ENCODE peak calls at places on chromosome 13, in six cellular contexts. One of them, this sample, is unnamed.

GRCh38 chr13:80955487-80955886 is 614.6 kb upstream of the SPRY2 start:
- DNase-seq in T-helper 17 cell: no peak
- DNase-seq in LHCN-M2: peak
- DNase-seq in stimulated activated CD4-positive, alpha-beta T cell treated with anti-CD3 and anti-CD28 coated beads, Interleukin-4, amount 100 ng/mL, for 4 hours: no peak
- DNase-seq in fibroblast of lung: peak
- DNase-seq in CD4-positive, alpha-beta T cell: no peak
- DNase-seq in this sample: peak

GRCh38 chr13:110978390-110978789 is 63.5 kb upstream of the ANKRD10 start:
- DNase-seq in T-helper 17 cell: no peak
- DNase-seq in stimulated activated CD4-positive, alpha-beta T cell treated with anti-CD3 and anti-CD28 coated beads, Interleukin-4, amount 100 ng/mL, for 4 hours: no peak
- DNase-seq in LHCN-M2: no peak
- DNase-seq in fibroblast of lung: no peak
- DNase-seq in CD4-positive, alpha-beta T cell: no peak
- DNase-seq in this sample: no peak

GRCh38 chr13:20230913-20231838 is 943 bp downstream of the GJB6 start:
- DNase-seq in stimulated activated CD4-positive, alpha-beta T cell treated with anti-CD3 and anti-CD28 coated beads, Interleukin-4, amount 100 ng/mL, for 4 hours: peak
- DNase-seq in CD4-positive, alpha-beta T cell: peak
- DNase-seq in fibroblast of lung: no peak
- DNase-seq in T-helper 17 cell: no peak
- DNase-seq in LHCN-M2: no peak
- DNase-seq in this sample: no peak

GRCh38 chr13:110576736-110577476 is 15.4 kb upstream of the RAB20 start:
- DNase-seq in stimulated activated CD4-positive, alpha-beta T cell treated with anti-CD3 and anti-CD28 coated beads, Interleukin-4, amount 100 ng/mL, for 4 hours: no peak
- DNase-seq in fibroblast of lung: no peak
- DNase-seq in LHCN-M2: no peak
- DNase-seq in T-helper 17 cell: no peak
- DNase-seq in CD4-positive, alpha-beta T cell: no peak
- DNase-seq in this sample: peak

GRCh38 chr13:111359237-111359915 is 38.9 kb downstream of the TEX29 start:
- DNase-seq in T-helper 17 cell: no peak
- DNase-seq in fibroblast of lung: no peak
- DNase-seq in stimulated activated CD4-positive, alpha-beta T cell treated with anti-CD3 and anti-CD28 coated beads, Interleukin-4, amount 100 ng/mL, for 4 hours: no peak
- DNase-seq in LHCN-M2: peak
- DNase-seq in CD4-positive, alpha-beta T cell: no peak
- DNase-seq in this sample: no peak

GRCh38 chr13:71240906-71241305 is 626.1 kb downstream of the DACH1 start:
- DNase-seq in T-helper 17 cell: no peak
- DNase-seq in CD4-positive, alpha-beta T cell: no peak
- DNase-seq in fibroblast of lung: peak
- DNase-seq in LHCN-M2: no peak
- DNase-seq in stimulated activated CD4-positive, alpha-beta T cell treated with anti-CD3 and anti-CD28 coated beads, Interleukin-4, amount 100 ng/mL, for 4 hours: no peak
- DNase-seq in this sample: no peak

GRCh38 chr13:112240076-112240475 is 136.1 kb upstream of the SPACA7 start:
- DNase-seq in stimulated activated CD4-positive, alpha-beta T cell treated with anti-CD3 and anti-CD28 coated beads, Interleukin-4, amount 100 ng/mL, for 4 hours: no peak
- DNase-seq in T-helper 17 cell: no peak
- DNase-seq in LHCN-M2: no peak
- DNase-seq in CD4-positive, alpha-beta T cell: no peak
- DNase-seq in fibroblast of lung: no peak
- DNase-seq in this sample: no peak

GRCh38 chr13:71879129-71879535 is 12.1 kb upstream of the DACH1 start:
- DNase-seq in fibroblast of lung: peak
- DNase-seq in CD4-positive, alpha-beta T cell: no peak
- DNase-seq in LHCN-M2: peak
- DNase-seq in stimulated activated CD4-positive, alpha-beta T cell treated with anti-CD3 and anti-CD28 coated beads, Interleukin-4, amount 100 ng/mL, for 4 hours: no peak
- DNase-seq in T-helper 17 cell: no peak
- DNase-seq in this sample: peak

GRCh38 chr13:24220086-24220703 is 59.7 kb downstream of the SPATA13 start:
- DNase-seq in LHCN-M2: peak
- DNase-seq in stimulated activated CD4-positive, alpha-beta T cell treated with anti-CD3 and anti-CD28 coated beads, Interleukin-4, amount 100 ng/mL, for 4 hours: peak
- DNase-seq in fibroblast of lung: peak
- DNase-seq in CD4-positive, alpha-beta T cell: no peak
- DNase-seq in T-helper 17 cell: no peak
- DNase-seq in this sample: peak

GRCh38 chr13:23833733-23834611 is 55.2 kb downstream of the MIPEP start:
- DNase-seq in fibroblast of lung: no peak
- DNase-seq in CD4-positive, alpha-beta T cell: no peak
- DNase-seq in stimulated activated CD4-positive, alpha-beta T cell treated with anti-CD3 and anti-CD28 coated beads, Interleukin-4, amount 100 ng/mL, for 4 hours: no peak
- DNase-seq in LHCN-M2: no peak
- DNase-seq in T-helper 17 cell: no peak
- DNase-seq in this sample: no peak

GRCh38 chr13:60329221-60329983 is 67.6 kb upstream of the TDRD3 start:
- DNase-seq in CD4-positive, alpha-beta T cell: no peak
- DNase-seq in stimulated activated CD4-positive, alpha-beta T cell treated with anti-CD3 and anti-CD28 coated beads, Interleukin-4, amount 100 ng/mL, for 4 hours: no peak
- DNase-seq in LHCN-M2: peak
- DNase-seq in T-helper 17 cell: no peak
- DNase-seq in fibroblast of lung: peak
- DNase-seq in this sample: peak

GRCh38 chr13:79997244-79997643 is 343.7 kb downstream of the SPRY2 start:
- DNase-seq in T-helper 17 cell: no peak
- DNase-seq in LHCN-M2: no peak
- DNase-seq in fibroblast of lung: no peak
- DNase-seq in CD4-positive, alpha-beta T cell: no peak
- DNase-seq in stimulated activated CD4-positive, alpha-beta T cell treated with anti-CD3 and anti-CD28 coated beads, Interleukin-4, amount 100 ng/mL, for 4 hours: no peak
- DNase-seq in this sample: no peak

GRCh38 chr13:79682164-79682563 is 201.2 kb downstream of the NDFIP2 start:
- DNase-seq in stimulated activated CD4-positive, alpha-beta T cell treated with anti-CD3 and anti-CD28 coated beads, Interleukin-4, amount 100 ng/mL, for 4 hours: no peak
- DNase-seq in CD4-positive, alpha-beta T cell: no peak
- DNase-seq in T-helper 17 cell: no peak
- DNase-seq in fibroblast of lung: no peak
- DNase-seq in LHCN-M2: no peak
- DNase-seq in this sample: no peak

GRCh38 chr13:78603240-78603947 is at the start of gene POU4F1:
- DNase-seq in CD4-positive, alpha-beta T cell: no peak
- DNase-seq in stimulated activated CD4-positive, alpha-beta T cell treated with anti-CD3 and anti-CD28 coated beads, Interleukin-4, amount 100 ng/mL, for 4 hours: peak
- DNase-seq in LHCN-M2: peak
- DNase-seq in T-helper 17 cell: peak
- DNase-seq in fibroblast of lung: peak
- DNase-seq in this sample: no peak

GRCh38 chr13:24038846-24039330 is 121.6 kb upstream of the SPATA13 start:
- DNase-seq in stimulated activated CD4-positive, alpha-beta T cell treated with anti-CD3 and anti-CD28 coated beads, Interleukin-4, amount 100 ng/mL, for 4 hours: no peak
- DNase-seq in fibroblast of lung: peak
- DNase-seq in CD4-positive, alpha-beta T cell: no peak
- DNase-seq in LHCN-M2: peak
- DNase-seq in T-helper 17 cell: no peak
- DNase-seq in this sample: peak

GRCh38 chr13:28100149-28101121 is at the start of gene FLT3:
- DNase-seq in stimulated activated CD4-positive, alpha-beta T cell treated with anti-CD3 and anti-CD28 coated beads, Interleukin-4, amount 100 ng/mL, for 4 hours: peak
- DNase-seq in T-helper 17 cell: no peak
- DNase-seq in LHCN-M2: peak
- DNase-seq in fibroblast of lung: peak
- DNase-seq in CD4-positive, alpha-beta T cell: no peak
- DNase-seq in this sample: peak

GRCh38 chr13:26112843-26113242 is 61.0 kb upstream of the SHISA2 start:
- DNase-seq in CD4-positive, alpha-beta T cell: no peak
- DNase-seq in LHCN-M2: peak
- DNase-seq in stimulated activated CD4-positive, alpha-beta T cell treated with anti-CD3 and anti-CD28 coated beads, Interleukin-4, amount 100 ng/mL, for 4 hours: no peak
- DNase-seq in fibroblast of lung: no peak
- DNase-seq in T-helper 17 cell: no peak
- DNase-seq in this sample: no peak

GRCh38 chr13:80436571-80437169 is 95.7 kb upstream of the SPRY2 start:
- DNase-seq in CD4-positive, alpha-beta T cell: no peak
- DNase-seq in LHCN-M2: no peak
- DNase-seq in fibroblast of lung: peak
- DNase-seq in stimulated activated CD4-positive, alpha-beta T cell treated with anti-CD3 and anti-CD28 coated beads, Interleukin-4, amount 100 ng/mL, for 4 hours: no peak
- DNase-seq in T-helper 17 cell: no peak
- DNase-seq in this sample: no peak

GRCh38 chr13:48908381-48909087 is 67.2 kb upstream of the FNDC3A start:
- DNase-seq in CD4-positive, alpha-beta T cell: no peak
- DNase-seq in fibroblast of lung: peak
- DNase-seq in T-helper 17 cell: no peak
- DNase-seq in LHCN-M2: peak
- DNase-seq in stimulated activated CD4-positive, alpha-beta T cell treated with anti-CD3 and anti-CD28 coated beads, Interleukin-4, amount 100 ng/mL, for 4 hours: no peak
- DNase-seq in this sample: peak

GRCh38 chr13:29885967-29886366 is 35.5 kb upstream of the UBL3 start:
- DNase-seq in stimulated activated CD4-positive, alpha-beta T cell treated with anti-CD3 and anti-CD28 coated beads, Interleukin-4, amount 100 ng/mL, for 4 hours: no peak
- DNase-seq in LHCN-M2: no peak
- DNase-seq in fibroblast of lung: no peak
- DNase-seq in T-helper 17 cell: no peak
- DNase-seq in CD4-positive, alpha-beta T cell: no peak
- DNase-seq in this sample: no peak

GRCh38 chr13:79492313-79492798 is 11.4 kb downstream of the NDFIP2 start:
- DNase-seq in LHCN-M2: peak
- DNase-seq in fibroblast of lung: peak
- DNase-seq in stimulated activated CD4-positive, alpha-beta T cell treated with anti-CD3 and anti-CD28 coated beads, Interleukin-4, amount 100 ng/mL, for 4 hours: peak
- DNase-seq in CD4-positive, alpha-beta T cell: no peak
- DNase-seq in T-helper 17 cell: no peak
- DNase-seq in this sample: no peak

GRCh38 chr13:113930711-113931637 is 42.9 kb downstream of the C13orf46 start:
- DNase-seq in T-helper 17 cell: no peak
- DNase-seq in stimulated activated CD4-positive, alpha-beta T cell treated with anti-CD3 and anti-CD28 coated beads, Interleukin-4, amount 100 ng/mL, for 4 hours: peak
- DNase-seq in LHCN-M2: peak
- DNase-seq in fibroblast of lung: no peak
- DNase-seq in CD4-positive, alpha-beta T cell: peak
- DNase-seq in this sample: no peak

GRCh38 chr13:111639994-111640393 is 319.6 kb downstream of the TEX29 start:
- DNase-seq in LHCN-M2: no peak
- DNase-seq in fibroblast of lung: no peak
- DNase-seq in T-helper 17 cell: no peak
- DNase-seq in CD4-positive, alpha-beta T cell: no peak
- DNase-seq in stimulated activated CD4-positive, alpha-beta T cell treated with anti-CD3 and anti-CD28 coated beads, Interleukin-4, amount 100 ng/mL, for 4 hours: no peak
- DNase-seq in this sample: peak

GRCh38 chr13:73481877-73482445 is 423.2 kb downstream of the KLF5 start:
- DNase-seq in CD4-positive, alpha-beta T cell: no peak
- DNase-seq in LHCN-M2: no peak
- DNase-seq in T-helper 17 cell: no peak
- DNase-seq in fibroblast of lung: no peak
- DNase-seq in stimulated activated CD4-positive, alpha-beta T cell treated with anti-CD3 and anti-CD28 coated beads, Interleukin-4, amount 100 ng/mL, for 4 hours: no peak
- DNase-seq in this sample: no peak

GRCh38 chr13:79307433-79307861 is 98.6 kb downstream of the RBM26 start:
- DNase-seq in LHCN-M2: no peak
- DNase-seq in fibroblast of lung: no peak
- DNase-seq in CD4-positive, alpha-beta T cell: no peak
- DNase-seq in stimulated activated CD4-positive, alpha-beta T cell treated with anti-CD3 and anti-CD28 coated beads, Interleukin-4, amount 100 ng/mL, for 4 hours: no peak
- DNase-seq in T-helper 17 cell: no peak
- DNase-seq in this sample: no peak

GRCh38 chr13:33800646-33801186 is 17.2 kb upstream of the RFC3 start:
- DNase-seq in fibroblast of lung: no peak
- DNase-seq in CD4-positive, alpha-beta T cell: no peak
- DNase-seq in stimulated activated CD4-positive, alpha-beta T cell treated with anti-CD3 and anti-CD28 coated beads, Interleukin-4, amount 100 ng/mL, for 4 hours: no peak
- DNase-seq in LHCN-M2: no peak
- DNase-seq in T-helper 17 cell: no peak
- DNase-seq in this sample: no peak

GRCh38 chr13:39587939-39588338 is 15.1 kb downstream of the LHFPL6 start:
- DNase-seq in stimulated activated CD4-positive, alpha-beta T cell treated with anti-CD3 and anti-CD28 coated beads, Interleukin-4, amount 100 ng/mL, for 4 hours: no peak
- DNase-seq in LHCN-M2: no peak
- DNase-seq in CD4-positive, alpha-beta T cell: no peak
- DNase-seq in T-helper 17 cell: no peak
- DNase-seq in fibroblast of lung: no peak
- DNase-seq in this sample: no peak

GRCh38 chr13:110617326-110618072 is 2.2 kb downstream of the NAXD start:
- DNase-seq in T-helper 17 cell: no peak
- DNase-seq in fibroblast of lung: peak
- DNase-seq in LHCN-M2: peak
- DNase-seq in CD4-positive, alpha-beta T cell: no peak
- DNase-seq in stimulated activated CD4-positive, alpha-beta T cell treated with anti-CD3 and anti-CD28 coated beads, Interleukin-4, amount 100 ng/mL, for 4 hours: no peak
- DNase-seq in this sample: no peak

GRCh38 chr13:25276748-25277147 is 10.5 kb downstream of the MTMR6 start:
- DNase-seq in stimulated activated CD4-positive, alpha-beta T cell treated with anti-CD3 and anti-CD28 coated beads, Interleukin-4, amount 100 ng/mL, for 4 hours: no peak
- DNase-seq in T-helper 17 cell: no peak
- DNase-seq in LHCN-M2: peak
- DNase-seq in fibroblast of lung: peak
- DNase-seq in CD4-positive, alpha-beta T cell: no peak
- DNase-seq in this sample: peak

GRCh38 chr13:98549006-98549727 is 27.7 kb downstream of the STK24 start:
- DNase-seq in fibroblast of lung: peak
- DNase-seq in T-helper 17 cell: no peak
- DNase-seq in stimulated activated CD4-positive, alpha-beta T cell treated with anti-CD3 and anti-CD28 coated beads, Interleukin-4, amount 100 ng/mL, for 4 hours: no peak
- DNase-seq in LHCN-M2: peak
- DNase-seq in CD4-positive, alpha-beta T cell: no peak
- DNase-seq in this sample: peak

GRCh38 chr13:27076411-27076810 is 95.2 kb downstream of the USP12 start:
- DNase-seq in LHCN-M2: no peak
- DNase-seq in fibroblast of lung: peak
- DNase-seq in CD4-positive, alpha-beta T cell: no peak
- DNase-seq in stimulated activated CD4-positive, alpha-beta T cell treated with anti-CD3 and anti-CD28 coated beads, Interleukin-4, amount 100 ng/mL, for 4 hours: no peak
- DNase-seq in T-helper 17 cell: no peak
- DNase-seq in this sample: no peak

GRCh38 chr13:43054803-43055802 is 31.7 kb downstream of the DNAJC15 start:
- DNase-seq in T-helper 17 cell: no peak
- DNase-seq in LHCN-M2: peak
- DNase-seq in CD4-positive, alpha-beta T cell: no peak
- DNase-seq in stimulated activated CD4-positive, alpha-beta T cell treated with anti-CD3 and anti-CD28 coated beads, Interleukin-4, amount 100 ng/mL, for 4 hours: no peak
- DNase-seq in fibroblast of lung: peak
- DNase-seq in this sample: peak

GRCh38 chr13:33263976-33264619 is 21.5 kb downstream of the STARD13 start:
- DNase-seq in LHCN-M2: peak
- DNase-seq in stimulated activated CD4-positive, alpha-beta T cell treated with anti-CD3 and anti-CD28 coated beads, Interleukin-4, amount 100 ng/mL, for 4 hours: no peak
- DNase-seq in CD4-positive, alpha-beta T cell: no peak
- DNase-seq in fibroblast of lung: no peak
- DNase-seq in T-helper 17 cell: no peak
- DNase-seq in this sample: no peak

GRCh38 chr13:102517959-102518358 is 78.8 kb upstream of the TPP2 start:
- DNase-seq in CD4-positive, alpha-beta T cell: no peak
- DNase-seq in T-helper 17 cell: no peak
- DNase-seq in fibroblast of lung: no peak
- DNase-seq in stimulated activated CD4-positive, alpha-beta T cell treated with anti-CD3 and anti-CD28 coated beads, Interleukin-4, amount 100 ng/mL, for 4 hours: no peak
- DNase-seq in LHCN-M2: peak
- DNase-seq in this sample: peak

GRCh38 chr13:24274452-24274971 is 34.9 kb upstream of the C1QTNF9 start:
- DNase-seq in CD4-positive, alpha-beta T cell: no peak
- DNase-seq in stimulated activated CD4-positive, alpha-beta T cell treated with anti-CD3 and anti-CD28 coated beads, Interleukin-4, amount 100 ng/mL, for 4 hours: peak
- DNase-seq in fibroblast of lung: no peak
- DNase-seq in T-helper 17 cell: peak
- DNase-seq in LHCN-M2: peak
- DNase-seq in this sample: no peak

GRCh38 chr13:77789386-77789785 is 91.9 kb downstream of the SLAIN1 start:
- DNase-seq in stimulated activated CD4-positive, alpha-beta T cell treated with anti-CD3 and anti-CD28 coated beads, Interleukin-4, amount 100 ng/mL, for 4 hours: no peak
- DNase-seq in LHCN-M2: no peak
- DNase-seq in fibroblast of lung: no peak
- DNase-seq in T-helper 17 cell: no peak
- DNase-seq in CD4-positive, alpha-beta T cell: no peak
- DNase-seq in this sample: no peak

GRCh38 chr13:44758595-44759221 is 182.6 kb upstream of the TSC22D1 start:
- DNase-seq in T-helper 17 cell: no peak
- DNase-seq in CD4-positive, alpha-beta T cell: no peak
- DNase-seq in stimulated activated CD4-positive, alpha-beta T cell treated with anti-CD3 and anti-CD28 coated beads, Interleukin-4, amount 100 ng/mL, for 4 hours: peak
- DNase-seq in fibroblast of lung: peak
- DNase-seq in LHCN-M2: peak
- DNase-seq in this sample: peak

This sample was measured in HT1080.